ENCODE peak calls at places on chromosomes 6 and 20, in five cellular contexts. J, X, W, Y and F are unnamed samples.

GRCh38 chr20:47748069-47748468 is 37.2 kb downstream of the SULF2 start:
- DNase-seq in J (no peak), X (no peak), W (no peak), Y (no peak), F (no peak)

GRCh38 chr20:57388953-57389694 is 2.1 kb upstream of the RBM38 start:
- DNase-seq in J (no peak), X (peak; percentile 90), W (peak; percentile 68), Y (peak; percentile 57), F (no peak)

GRCh38 chr6:107318100-107318736 is 141.1 kb downstream of the PDSS2 start:
- DNase-seq in J (no peak), X (peak; percentile 51), W (no peak), Y (peak; percentile 52), F (no peak)

GRCh38 chr6:130769812-130770211 is 57.4 kb upstream of the SMLR1 start:
- DNase-seq in J (no peak), X (no peak), W (no peak), Y (no peak), F (no peak)

GRCh38 chr6:116012471-116012949 is 48.2 kb downstream of the FRK start:
- DNase-seq in J (no peak), X (peak; percentile 32), W (no peak), Y (peak; percentile 24), F (no peak)

GRCh38 chr6:134168580-134169223 is 116.3 kb upstream of the SLC2A12 start:
- DNase-seq in J (no peak), X (no peak), W (no peak), Y (no peak), F (no peak)

GRCh38 chr20:8144282-8145245 is 12.5 kb downstream of the PLCB1 start:
- DNase-seq in J (no peak), X (no peak), W (no peak), Y (peak; percentile 87), F (no peak)

GRCh38 chr20:58006346-58007316 is 221.8 kb downstream of the ANKRD60 start:
- DNase-seq in J (no peak), X (no peak), W (no peak), Y (no peak), F (no peak)

GRCh38 chr6:44494011-44494501 is 106.5 kb downstream of the CDC5L start:
- DNase-seq in J (no peak), X (no peak), W (no peak), Y (peak; percentile 69), F (no peak)

GRCh38 chr20:8309638-8310037 is 177.6 kb downstream of the PLCB1 start:
- DNase-seq in J (no peak), X (no peak), W (no peak), Y (no peak), F (no peak)

GRCh38 chr20:45860573-45861011 is 3.2 kb downstream of the ZSWIM3 start:
- DNase-seq in J (no peak), X (no peak), W (no peak), Y (no peak), F (no peak)